ENCODE peak calls at places on chromosomes 4 and X, in seven cellular contexts. O, E, S, M, Y, J and R are unnamed samples.

GRCh38 chr4:87974856-87975462 is 555 bp upstream of the SPP1 start:
- DNase-seq in O (no peak), E (no peak), S (no peak), M (peak), Y (no peak), J (no peak), R (peak)

GRCh38 chrX:68492583-68492982 is 6.3 kb upstream of the YIPF6 start:
- DNase-seq in O (no peak), E (no peak), S (no peak), M (no peak), Y (no peak), J (no peak), R (no peak)

GRCh38 chr4:69787879-69788278 is 27.5 kb upstream of the SULT1B1 start:
- DNase-seq in O (no peak), E (no peak), S (no peak), M (peak), Y (peak), J (no peak), R (no peak)

GRCh38 chr4:158624889-158625478 is 46.7 kb downstream of the C4orf46 start:
- DNase-seq in O (peak), E (no peak), S (peak), M (peak), Y (peak), J (no peak), R (peak)

GRCh38 chr4:147052361-147052760 is 106.7 kb upstream of the TTC29 start:
- DNase-seq in O (no peak), E (no peak), S (no peak), M (peak), Y (no peak), J (no peak), R (peak)

GRCh38 chr4:43496188-43496587 is 603.7 kb downstream of the GRXCR1 start:
- DNase-seq in O (no peak), E (no peak), S (no peak), M (no peak), Y (no peak), J (no peak), R (no peak)

GRCh38 chr4:139978692-139979091 is 175.3 kb downstream of the MAML3 start:
- DNase-seq in O (no peak), E (no peak), S (no peak), M (no peak), Y (no peak), J (no peak), R (no peak)

GRCh38 chr4:52617467-52618017 is 41.6 kb downstream of the USP46 start:
- DNase-seq in O (no peak), E (no peak), S (no peak), M (no peak), Y (no peak), J (no peak), R (no peak)

GRCh38 chrX:118729043-118729652 is 1.7 kb downstream of the IL13RA1 start:
- DNase-seq in O (no peak), E (no peak), S (no peak), M (no peak), Y (no peak), J (no peak), R (no peak)

GRCh38 chr4:73676881-73677323 is 56.7 kb upstream of the RASSF6 start:
- DNase-seq in O (peak), E (no peak), S (no peak), M (peak), Y (peak), J (no peak), R (peak)

GRCh38 chrX:39222361-39223113 is 421.3 kb downstream of the MID1IP1 start:
- DNase-seq in O (no peak), E (no peak), S (no peak), M (no peak), Y (no peak), J (no peak), R (no peak)

GRCh38 chr4:115834441-115834840 is 721.0 kb upstream of the NDST4 start:
- DNase-seq in O (no peak), E (no peak), S (no peak), M (no peak), Y (no peak), J (no peak), R (no peak)

GRCh38 chr4:8913858-8914460 is 42.3 kb upstream of the HMX1 start:
- DNase-seq in O (no peak), E (no peak), S (no peak), M (no peak), Y (no peak), J (no peak), R (no peak)

GRCh38 chrX:69387559-69388487 is 116.3 kb upstream of the NALF2 start:
- DNase-seq in O (peak), E (no peak), S (peak), M (peak), Y (peak), J (peak), R (peak)

GRCh38 chr4:8727546-8728510 is 135.3 kb downstream of the CPZ start:
- DNase-seq in O (no peak), E (no peak), S (peak), M (no peak), Y (no peak), J (peak), R (no peak)

GRCh38 chr4:3266076-3266475 is 17.1 kb downstream of the MSANTD1 start:
- DNase-seq in O (no peak), E (no peak), S (no peak), M (no peak), Y (no peak), J (peak), R (no peak)

GRCh38 chr4:147336252-147336651 is 144.6 kb upstream of the EDNRA start:
- DNase-seq in O (peak), E (no peak), S (no peak), M (peak), Y (peak), J (no peak), R (peak)

GRCh38 chrX:109826954-109827708 is 94.1 kb upstream of the ACSL4 start:
- DNase-seq in O (peak), E (no peak), S (no peak), M (peak), Y (peak), J (no peak), R (peak)

GRCh38 chrX:136261316-136261715 is 10.1 kb upstream of the MAP7D3 start:
- DNase-seq in O (peak), E (no peak), S (no peak), M (no peak), Y (peak), J (no peak), R (no peak)

GRCh38 chr4:177687117-177687516 is 244.9 kb upstream of the AGA start:
- DNase-seq in O (no peak), E (no peak), S (no peak), M (no peak), Y (no peak), J (no peak), R (no peak)

GRCh38 chr4:124530464-124531077 is 182.0 kb downstream of the ANKRD50 start:
- DNase-seq in O (peak), E (no peak), S (no peak), M (no peak), Y (peak), J (no peak), R (peak)

GRCh38 chr4:91436556-91436955 is 867.2 kb upstream of the GRID2 start:
- DNase-seq in O (no peak), E (no peak), S (no peak), M (no peak), Y (no peak), J (no peak), R (no peak)

GRCh38 chr4:6750302-6751221 is 32.0 kb upstream of the KIAA0232 start:
- DNase-seq in O (no peak), E (no peak), S (no peak), M (no peak), Y (no peak), J (no peak), R (no peak)

GRCh38 chr4:94995684-94996394 is 238.1 kb downstream of the BMPR1B start:
- DNase-seq in O (no peak), E (no peak), S (no peak), M (no peak), Y (peak), J (peak), R (peak)

GRCh38 chr4:168793542-168793941 is 216.5 kb downstream of the CBR4 start:
- DNase-seq in O (no peak), E (no peak), S (no peak), M (no peak), Y (no peak), J (no peak), R (no peak)

GRCh38 chrX:69073241-69073640 is 92.0 kb downstream of the PJA1 start:
- DNase-seq in O (no peak), E (no peak), S (no peak), M (no peak), Y (no peak), J (no peak), R (no peak)

GRCh38 chrX:22220941-22221340 is 51.8 kb upstream of the CBLL2 start:
- DNase-seq in O (peak), E (no peak), S (no peak), M (peak), Y (peak), J (no peak), R (peak)

GRCh38 chr4:43843501-43843900 is 605.1 kb downstream of the KCTD8 start:
- DNase-seq in O (no peak), E (no peak), S (no peak), M (no peak), Y (peak), J (no peak), R (peak)

GRCh38 chrX:71171110-71171801 is 26.6 kb downstream of the NLGN3 start:
- DNase-seq in O (no peak), E (no peak), S (no peak), M (no peak), Y (no peak), J (no peak), R (no peak)

GRCh38 chr4:24845884-24846283 is 50.5 kb downstream of the SOD3 start:
- DNase-seq in O (no peak), E (no peak), S (no peak), M (no peak), Y (no peak), J (no peak), R (no peak)

GRCh38 chr4:139922625-139923024 is 231.4 kb downstream of the MAML3 start:
- DNase-seq in O (peak), E (no peak), S (no peak), M (peak), Y (peak), J (peak), R (peak)

GRCh38 chr4:114109776-114110175 is 130.3 kb upstream of the ARSJ start:
- DNase-seq in O (no peak), E (no peak), S (no peak), M (no peak), Y (no peak), J (no peak), R (no peak)